ENCODE peak calls at places on chromosomes 1 and 21, in four cellular contexts. One of them, this sample, is unnamed.

GRCh38 chr1:16158025-16158424 is 2.2 kb upstream of the EPHA2 start:
- DNase-seq in mesenchymal stem cell: no peak
- DNase-seq in H9: no peak
- DNase-seq in mesendoderm: no peak
- DNase-seq in this sample: no peak

GRCh38 chr1:115222616-115223402 is 115.2 kb downstream of the NGF start:
- DNase-seq in H9: no peak
- DNase-seq in mesendoderm: no peak
- DNase-seq in mesenchymal stem cell: no peak
- DNase-seq in this sample: peak

GRCh38 chr21:31905444-31906400 is 32.9 kb downstream of the HUNK start:
- DNase-seq in mesendoderm: no peak
- DNase-seq in H9: no peak
- DNase-seq in mesenchymal stem cell: no peak
- DNase-seq in this sample: no peak

GRCh38 chr1:50959303-50959912 is 659 bp downstream of the FAF1 start:
- DNase-seq in mesendoderm: peak
- DNase-seq in H9: no peak
- DNase-seq in mesenchymal stem cell: peak
- DNase-seq in this sample: peak

GRCh38 chr1:62906428-62906886 is 122.5 kb downstream of the ATG4C start:
- DNase-seq in mesendoderm: peak
- DNase-seq in mesenchymal stem cell: peak
- DNase-seq in H9: peak
- DNase-seq in this sample: no peak

GRCh38 chr1:3101127-3101939 is 32.3 kb downstream of the PRDM16 start:
- DNase-seq in H9: no peak
- DNase-seq in mesendoderm: peak
- DNase-seq in mesenchymal stem cell: no peak
- DNase-seq in this sample: no peak

GRCh38 chr1:19338323-19338762 is 26.2 kb downstream of the SLC66A1 start:
- DNase-seq in mesenchymal stem cell: no peak
- DNase-seq in H9: peak
- DNase-seq in mesendoderm: peak
- DNase-seq in this sample: peak

GRCh38 chr1:228944991-228945390 is 209.7 kb downstream of the RHOU start:
- DNase-seq in mesendoderm: no peak
- DNase-seq in mesenchymal stem cell: peak
- DNase-seq in H9: no peak
- DNase-seq in this sample: no peak

GRCh38 chr1:226649244-226649643 is 89.8 kb downstream of the ITPKB start:
- DNase-seq in mesendoderm: no peak
- DNase-seq in H9: no peak
- DNase-seq in mesenchymal stem cell: no peak
- DNase-seq in this sample: no peak

GRCh38 chr1:53270873-53271272 is 32.6 kb upstream of the MAGOH start:
- DNase-seq in mesenchymal stem cell: no peak
- DNase-seq in mesendoderm: no peak
- DNase-seq in H9: no peak
- DNase-seq in this sample: no peak

GRCh38 chr1:9801909-9802308 is 21.9 kb downstream of the CLSTN1 start:
- DNase-seq in mesendoderm: no peak
- DNase-seq in H9: no peak
- DNase-seq in mesenchymal stem cell: no peak
- DNase-seq in this sample: no peak
- H4K8ac ChIP-seq in mesendoderm: no peak
- H4K8ac ChIP-seq in H9: no peak
- H4K8ac ChIP-seq in mesenchymal stem cell: no peak
- H4K8ac ChIP-seq in this sample: no peak

GRCh38 chr21:42970946-42971653 is 3.3 kb upstream of the PKNOX1 start:
- DNase-seq in H9: peak
- DNase-seq in mesenchymal stem cell: no peak
- DNase-seq in mesendoderm: peak
- DNase-seq in this sample: no peak

GRCh38 chr21:42971897-42972275 is 2.5 kb upstream of the PKNOX1 start:
- DNase-seq in mesendoderm: no peak
- DNase-seq in mesenchymal stem cell: no peak
- DNase-seq in H9: peak
- DNase-seq in this sample: no peak

GRCh38 chr21:42973991-42974831 is at the start of gene PKNOX1:
- DNase-seq in mesenchymal stem cell: peak
- DNase-seq in mesendoderm: peak
- DNase-seq in H9: peak
- DNase-seq in this sample: peak

GRCh38 chr21:42974832-42975820 is 764 bp downstream of the PKNOX1 start:
- DNase-seq in mesenchymal stem cell: peak
- DNase-seq in H9: peak
- DNase-seq in mesendoderm: peak
- DNase-seq in this sample: peak

DNA sequence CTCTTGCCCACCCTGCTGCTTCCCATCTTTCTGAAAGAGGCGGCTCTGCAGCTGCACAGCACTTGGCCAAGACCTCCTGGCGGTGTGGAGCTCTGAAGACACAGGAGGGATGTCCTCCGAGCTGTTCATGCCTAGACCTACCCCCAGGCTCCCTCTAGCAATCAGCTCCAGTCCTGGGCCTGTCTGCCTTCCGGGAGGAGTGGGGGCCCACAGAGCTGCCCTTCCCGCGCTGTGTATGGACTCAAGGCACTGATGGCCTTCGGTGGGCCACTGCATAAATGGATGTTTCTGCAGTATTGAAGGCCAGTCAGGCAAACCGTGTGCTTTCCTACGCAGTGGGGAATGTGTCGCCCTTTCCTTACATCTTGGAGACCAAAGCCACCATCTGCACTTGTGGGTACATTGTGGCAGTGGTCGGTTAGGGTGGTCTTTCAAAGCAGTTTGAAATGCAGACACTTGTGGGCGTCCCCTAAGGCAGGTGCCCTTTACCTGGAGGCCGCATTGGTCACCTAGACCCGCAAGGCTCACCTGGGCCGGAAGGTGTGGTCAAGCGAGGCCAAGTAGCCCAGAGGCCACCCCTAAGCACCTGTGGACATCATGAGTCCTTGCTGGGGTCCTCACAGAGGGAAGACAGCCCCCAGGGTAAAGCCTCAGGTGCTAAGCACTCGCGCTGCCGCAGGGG is 912 bp upstream of the PKNOX1 start:
- DNase-seq in mesendoderm: no peak
- DNase-seq in H9: peak
- DNase-seq in mesenchymal stem cell: no peak
- DNase-seq in this sample: no peak
- H4K8ac ChIP-seq in mesendoderm: no peak
- H4K8ac ChIP-seq in H9: no peak
- H4K8ac ChIP-seq in mesenchymal stem cell: peak
- H4K8ac ChIP-seq in this sample: peak

DNA sequence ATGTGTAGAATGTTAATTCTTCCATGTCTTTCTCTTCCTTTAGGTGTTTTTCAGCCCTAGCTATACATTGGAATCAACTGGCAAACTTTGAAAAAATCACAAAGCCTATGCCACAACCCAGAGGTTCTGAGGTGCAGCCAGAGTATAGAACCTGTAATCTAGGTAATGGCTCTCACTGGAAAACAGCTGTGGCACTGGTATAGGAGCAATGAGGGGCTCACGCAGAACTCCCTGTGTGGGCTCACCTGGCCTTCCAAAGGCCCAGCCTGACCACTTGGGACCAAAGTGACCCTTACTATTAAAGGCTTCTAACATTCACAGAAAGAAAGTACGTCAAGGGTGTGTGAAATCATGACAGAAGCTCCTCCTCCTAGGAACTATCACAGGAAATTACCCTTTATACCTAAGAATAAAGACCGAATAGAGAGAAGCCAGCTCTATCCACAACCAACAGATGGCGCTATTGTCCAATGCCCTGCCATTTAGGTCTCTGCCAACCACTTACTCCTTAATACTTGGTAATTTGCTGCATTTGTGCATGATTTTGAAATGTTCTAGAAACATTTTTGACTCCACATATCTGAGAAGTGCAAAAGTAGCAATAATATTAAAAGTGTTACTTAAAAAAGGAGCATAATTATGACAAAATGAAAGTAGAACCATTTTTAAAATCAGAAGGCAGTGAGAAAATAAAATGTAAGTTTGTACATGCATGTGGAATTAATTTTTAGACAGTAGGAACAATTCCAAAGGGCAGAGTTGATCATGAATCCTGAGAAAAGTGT is 93.2 kb upstream of the HAO2 start:
- DNase-seq in mesenchymal stem cell: peak
- DNase-seq in mesendoderm: peak
- DNase-seq in H9: peak
- DNase-seq in this sample: peak
- H4K8ac ChIP-seq in mesenchymal stem cell: no peak
- H4K8ac ChIP-seq in mesendoderm: no peak
- H4K8ac ChIP-seq in H9: no peak
- H4K8ac ChIP-seq in this sample: no peak

GRCh38 chr1:43346636-43347035 is 9.0 kb downstream of the MPL start:
- DNase-seq in mesendoderm: no peak
- DNase-seq in H9: no peak
- DNase-seq in mesenchymal stem cell: no peak
- DNase-seq in this sample: no peak
- H4K8ac ChIP-seq in mesendoderm: no peak
- H4K8ac ChIP-seq in H9: no peak
- H4K8ac ChIP-seq in mesenchymal stem cell: no peak
- H4K8ac ChIP-seq in this sample: no peak

GRCh38 chr1:1274931-1275431 is 1.3 kb upstream of the UBE2J2 start:
- DNase-seq in mesendoderm: no peak
- DNase-seq in mesenchymal stem cell: no peak
- DNase-seq in H9: no peak
- DNase-seq in this sample: peak
- H4K8ac ChIP-seq in mesendoderm: no peak
- H4K8ac ChIP-seq in mesenchymal stem cell: peak
- H4K8ac ChIP-seq in H9: no peak
- H4K8ac ChIP-seq in this sample: no peak

GRCh38 chr1:244852694-244853093 is 11.6 kb downstream of the HNRNPU start:
- DNase-seq in mesenchymal stem cell: no peak
- DNase-seq in H9: no peak
- DNase-seq in mesendoderm: no peak
- DNase-seq in this sample: no peak

GRCh38 chr1:244854865-244855578 is 9.3 kb downstream of the HNRNPU start:
- DNase-seq in mesenchymal stem cell: no peak
- DNase-seq in H9: no peak
- DNase-seq in mesendoderm: no peak
- DNase-seq in this sample: no peak

GRCh38 chr1:244850896-244851295 is 13.4 kb downstream of the HNRNPU start:
- DNase-seq in H9: no peak
- DNase-seq in mesenchymal stem cell: no peak
- DNase-seq in mesendoderm: no peak
- DNase-seq in this sample: no peak

GRCh38 chr1:244851546-244852231 is 12.7 kb downstream of the HNRNPU start:
- DNase-seq in mesenchymal stem cell: peak
- DNase-seq in H9: no peak
- DNase-seq in mesendoderm: no peak
- DNase-seq in this sample: no peak

DNA sequence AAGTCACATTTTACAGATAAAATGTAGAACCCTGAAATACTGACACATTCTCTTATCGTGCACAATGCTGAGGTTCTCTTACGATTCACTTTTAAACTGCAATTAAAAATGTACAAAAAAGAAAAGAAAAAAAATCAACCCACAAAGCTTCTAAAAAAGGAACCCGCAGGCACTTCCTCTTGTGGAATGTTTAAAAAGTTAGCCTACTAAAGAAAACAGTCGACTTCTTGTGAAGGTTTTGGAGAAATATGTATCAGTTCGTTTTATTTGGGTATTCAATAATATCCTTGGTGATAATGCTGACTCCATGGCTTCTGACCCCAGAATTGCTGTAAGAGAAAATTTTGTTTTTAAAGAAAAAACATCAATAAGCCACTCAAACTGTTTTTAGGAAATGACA is 10.2 kb downstream of the HNRNPU start:
- DNase-seq in mesendoderm: no peak
- DNase-seq in mesenchymal stem cell: no peak
- DNase-seq in H9: no peak
- DNase-seq in this sample: no peak
- H4K8ac ChIP-seq in mesendoderm: no peak
- H4K8ac ChIP-seq in mesenchymal stem cell: no peak
- H4K8ac ChIP-seq in H9: no peak
- H4K8ac ChIP-seq in this sample: no peak

GRCh38 chr1:202235003-202235660 is 41.5 kb downstream of the LGR6 start:
- DNase-seq in mesenchymal stem cell: no peak
- DNase-seq in mesendoderm: no peak
- DNase-seq in H9: no peak
- DNase-seq in this sample: peak

GRCh38 chr1:202237052-202237451 is 43.5 kb downstream of the LGR6 start:
- DNase-seq in H9: peak
- DNase-seq in mesenchymal stem cell: peak
- DNase-seq in mesendoderm: peak
- DNase-seq in this sample: peak

GRCh38 chr1:202234331-202235002 is 40.9 kb downstream of the LGR6 start:
- DNase-seq in mesendoderm: peak
- DNase-seq in H9: no peak
- DNase-seq in mesenchymal stem cell: peak
- DNase-seq in this sample: peak

GRCh38 chr1:202233824-202234223 is 40.2 kb downstream of the LGR6 start:
- DNase-seq in mesendoderm: peak
- DNase-seq in H9: no peak
- DNase-seq in mesenchymal stem cell: no peak
- DNase-seq in this sample: peak

GRCh38 chr1:202235856-202236837 is 42.5 kb downstream of the LGR6 start:
- DNase-seq in mesenchymal stem cell: peak
- DNase-seq in H9: peak
- DNase-seq in mesendoderm: peak
- DNase-seq in this sample: peak
- H4K8ac ChIP-seq in mesenchymal stem cell: peak
- H4K8ac ChIP-seq in H9: no peak
- H4K8ac ChIP-seq in mesendoderm: peak
- H4K8ac ChIP-seq in this sample: peak